ENCODE peak calls at places on chromosomes 16 and 17, in six cellular contexts. L is WTC11, X is K562, Q is GM12878, E is HepG2, R is HCT116. T is an unnamed sample.

GRCh38 chr16:57054338-57054737 is 38.0 kb upstream of the CPNE2 start:
- DNase-seq in R (no peak), X (no peak), Q (no peak), E (no peak), L (no peak), T (no peak)

GRCh38 chr17:48578616-48579560 is 738 bp upstream of the HOXB4 start:
- DNase-seq in R (no peak), E (no peak), L (no peak), Q (no peak), X (peak; percentile 57), T (no peak)

GRCh38 chr16:53456625-53457024 is 22.4 kb downstream of the RBL2 start:
- DNase-seq in E (no peak), X (no peak), Q (no peak), L (no peak), R (no peak), T (no peak)

GRCh38 chr16:87698241-87698640 is 67.5 kb downstream of the KLHDC4 start:
- DNase-seq in L (no peak), Q (peak; percentile 51), R (no peak), E (no peak), X (no peak), T (no peak)

GRCh38 chr16:71593048-71593999 is 16.4 kb upstream of the TAT start:
- DNase-seq in R (no peak), E (peak; percentile 80), L (no peak), X (no peak), Q (no peak), T (no peak)

GRCh38 chr16:64858076-64858475 is 263.8 kb downstream of the CDH11 start:
- DNase-seq in Q (no peak), X (no peak), L (no peak), R (no peak), E (no peak), T (no peak)

GRCh38 chr17:62085511-62086408 is 20.7 kb upstream of the MED13 start:
- DNase-seq in E (peak; percentile 79), L (no peak), Q (no peak), R (no peak), X (peak; percentile 22), T (no peak)

GRCh38 chr17:48597775-48598631 is 4.4 kb upstream of the HOXB5 start:
- DNase-seq in Q (no peak), E (no peak), R (no peak), X (no peak), L (no peak), T (no peak)

GRCh38 chr17:77698903-77699615 is 259.4 kb upstream of the TNRC6C start:
- DNase-seq in Q (no peak), X (no peak), L (no peak), E (no peak), R (no peak), T (no peak)

GRCh38 chr16:24491721-24492120 is 47.6 kb upstream of the RBBP6 start:
- DNase-seq in E (no peak), L (no peak), X (no peak), R (no peak), Q (no peak), T (no peak)

GRCh38 chr16:11232852-11233726 is 22.9 kb downstream of the SOCS1 start:
- DNase-seq in R (no peak), Q (no peak), L (peak; percentile 56), X (peak; percentile 77), E (no peak), T (no peak)

GRCh38 chr16:47644661-47645060 is 183.5 kb downstream of the PHKB start:
- DNase-seq in L (no peak), Q (no peak), E (no peak), X (no peak), R (no peak), T (no peak)

GRCh38 chr16:50947826-50948225 is 203.2 kb downstream of the SALL1 start:
- DNase-seq in E (no peak), X (no peak), R (no peak), L (no peak), Q (no peak), T (no peak)

GRCh38 chr17:79506150-79506870 is 104.5 kb downstream of the RBFOX3 start:
- DNase-seq in X (no peak), L (no peak), E (no peak), R (no peak), Q (no peak), T (no peak)

GRCh38 chr17:16456770-16457316 is 35.1 kb downstream of the LRRC75A start:
- DNase-seq in X (no peak), R (no peak), L (no peak), E (no peak), Q (no peak), T (no peak)

GRCh38 chr16:77457046-77457445 is 22.2 kb upstream of the ADAMTS18 start:
- DNase-seq in E (no peak), R (no peak), Q (no peak), X (no peak), L (no peak), T (no peak)

GRCh38 chr16:88907768-88908167 is 41.3 kb upstream of the PABPN1L start:
- DNase-seq in X (no peak), E (no peak), L (no peak), R (no peak), Q (no peak), T (no peak)

GRCh38 chr17:77286641-77287431 is 146.1 kb downstream of the SEC14L1 start:
- DNase-seq in L (no peak), Q (no peak), E (peak; percentile 100), X (no peak), R (peak; percentile 73), T (no peak)

GRCh38 chr17:78838574-78839005 is 2.0 kb downstream of the USP36 start:
- DNase-seq in R (no peak), X (peak; percentile 12), E (peak; percentile 81), L (no peak), Q (no peak), T (no peak)

GRCh38 chr17:21275047-21275578 is 9.4 kb upstream of the MAP2K3 start:
- DNase-seq in E (no peak), X (no peak), L (no peak), R (no peak), Q (no peak), T (no peak)

GRCh38 chr16:75306102-75306762 is 54.8 kb upstream of the BCAR1 start:
- DNase-seq in Q (no peak), X (no peak), R (peak; percentile 49), E (peak; percentile 95), L (no peak), T (no peak)

GRCh38 chr16:84836234-84836647 is 16.5 kb downstream of the CRISPLD2 start:
- DNase-seq in R (no peak), E (no peak), X (no peak), Q (no peak), L (peak; percentile 60), T (peak; percentile 38)

GRCh38 chr17:50209472-50210248 is 8.2 kb upstream of the COL1A1 start:
- DNase-seq in R (no peak), Q (no peak), X (peak; percentile 78), E (no peak), L (peak; percentile 67), T (no peak)

GRCh38 chr16:48203974-48204824 is 39.9 kb upstream of the LONP2 start:
- DNase-seq in L (no peak), R (no peak), E (peak; percentile 96), X (no peak), Q (no peak), T (no peak)

GRCh38 chr16:11128211-11129123 is 127.5 kb downstream of the SOCS1 start:
- DNase-seq in L (no peak), Q (no peak), R (no peak), X (peak; percentile 72), E (no peak), T (no peak)

GRCh38 chr17:33750943-33751701 is 458.0 kb upstream of the ASIC2 start:
- DNase-seq in Q (peak; percentile 16), E (peak; percentile 15), L (peak; percentile 78), X (peak; percentile 67), R (peak; percentile 7), T (peak; percentile 47)

GRCh38 chr16:30609002-30609927 is 924 bp downstream of the ZNF689 start:
- DNase-seq in L (peak; percentile 46), Q (no peak), E (no peak), R (no peak), X (peak; percentile 70), T (peak; percentile 77)

GRCh38 chr17:81180836-81181810 is 15.1 kb upstream of the AATK start:
- DNase-seq in E (no peak), X (no peak), L (no peak), R (no peak), Q (no peak), T (no peak)

GRCh38 chr17:59914274-59914854 is 21.4 kb downstream of the RPS6KB1 start:
- DNase-seq in E (peak; percentile 51), Q (no peak), R (peak; percentile 19), L (no peak), X (peak; percentile 52), T (no peak)

GRCh38 chr17:69539274-69539673 is 124.8 kb downstream of the MAP2K6 start:
- DNase-seq in X (no peak), Q (no peak), R (no peak), E (no peak), L (no peak), T (no peak)
- TF ChIP-seq ATF3 in X (no peak), Q (no peak), R (no peak), E (no peak), L (no peak), T (no peak)

GRCh38 chr17:57485566-57485865 is 229.2 kb downstream of the MSI2 start:
- DNase-seq in L (no peak), Q (no peak), R (no peak), X (no peak), E (no peak), T (no peak)
- TF ChIP-seq ATF3 in L (no peak), Q (no peak), R (no peak), X (no peak), E (no peak), T (no peak)

GRCh38 chr17:55116440-55116914 is 147.9 kb downstream of the STXBP4 start:
- DNase-seq in Q (no peak), R (no peak), X (no peak), L (no peak), E (peak; percentile 58), T (no peak)
- TF ChIP-seq ATF3 in Q (no peak), R (no peak), X (no peak), L (no peak), E (no peak), T (no peak)

DNA sequence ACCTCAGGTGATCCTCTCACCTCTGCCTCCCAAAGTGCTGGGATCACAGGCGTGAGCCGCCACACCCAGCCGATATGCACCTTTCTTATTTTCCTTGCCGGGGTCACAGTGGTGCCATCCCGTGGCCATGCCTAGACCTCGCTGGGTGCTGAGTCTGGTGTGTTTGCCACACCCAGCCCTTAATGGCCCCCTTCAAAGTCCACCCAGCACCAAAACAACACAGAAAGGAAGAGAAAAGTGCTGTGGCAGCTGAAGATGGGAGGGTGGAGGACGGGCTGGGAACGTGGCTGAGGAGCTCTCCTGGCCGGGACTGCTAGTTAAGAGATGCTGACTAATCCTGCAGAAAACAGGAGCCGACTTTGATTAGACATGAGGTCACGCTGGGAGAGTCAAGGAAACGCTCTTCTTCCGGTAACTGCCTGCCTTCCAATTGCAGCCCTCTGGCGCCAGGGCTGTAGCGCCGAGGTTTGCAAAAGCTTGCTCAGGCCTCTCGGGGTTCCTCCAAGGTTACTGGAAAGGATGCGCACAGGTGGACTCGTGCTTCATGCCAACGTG is 10.9 kb downstream of the SLC43A2 start:
- DNase-seq in Q (no peak), R (peak; percentile 93), X (peak; percentile 66), L (no peak), E (no peak), T (no peak)
- TF ChIP-seq ATF3 in Q (no peak), R (no peak), X (no peak), L (no peak), E (no peak), T (no peak)

T was measured in H1.